ENCODE peak calls at places on chromosomes 5 and 9, in six cellular contexts. One of them, this sample, is unnamed.

GRCh38 chr9:93984860-93985259 is 29.7 kb upstream of the BARX1 start:
- DNase-seq in HTR-8/SVneo: no peak
- DNase-seq in CD8-positive, alpha-beta memory T cell: no peak
- DNase-seq in AG08396: no peak
- DNase-seq in ACHN: no peak
- DNase-seq in T-helper 9 cell: no peak
- DNase-seq in this sample: no peak

GRCh38 chr9:95494416-95495371 is 22.1 kb downstream of the PTCH1 start:
- DNase-seq in HTR-8/SVneo: no peak
- DNase-seq in CD8-positive, alpha-beta memory T cell: peak
- DNase-seq in AG08396: peak
- DNase-seq in ACHN: no peak
- DNase-seq in T-helper 9 cell: peak
- DNase-seq in this sample: no peak

GRCh38 chr9:127463891-127464290 is 12.6 kb downstream of the LRSAM1 start:
- DNase-seq in HTR-8/SVneo: no peak
- DNase-seq in CD8-positive, alpha-beta memory T cell: no peak
- DNase-seq in AG08396: peak
- DNase-seq in ACHN: no peak
- DNase-seq in T-helper 9 cell: no peak
- DNase-seq in this sample: no peak

GRCh38 chr5:41967401-41967800 is 42.3 kb downstream of the FBXO4 start:
- DNase-seq in HTR-8/SVneo: no peak
- DNase-seq in CD8-positive, alpha-beta memory T cell: no peak
- DNase-seq in AG08396: no peak
- DNase-seq in ACHN: peak
- DNase-seq in T-helper 9 cell: no peak
- DNase-seq in this sample: no peak

GRCh38 chr9:136551401-136552116 is 5.7 kb upstream of the NOTCH1 start:
- DNase-seq in HTR-8/SVneo: peak
- DNase-seq in CD8-positive, alpha-beta memory T cell: no peak
- DNase-seq in AG08396: peak
- DNase-seq in ACHN: peak
- DNase-seq in T-helper 9 cell: no peak
- DNase-seq in this sample: no peak

GRCh38 chr5:168401880-168402279 is 84.4 kb upstream of the RARS1 start:
- DNase-seq in HTR-8/SVneo: no peak
- DNase-seq in CD8-positive, alpha-beta memory T cell: no peak
- DNase-seq in AG08396: no peak
- DNase-seq in ACHN: no peak
- DNase-seq in T-helper 9 cell: no peak
- DNase-seq in this sample: no peak

GRCh38 chr9:96084289-96084688 is 208.8 kb downstream of the ERCC6L2 start:
- DNase-seq in HTR-8/SVneo: no peak
- DNase-seq in CD8-positive, alpha-beta memory T cell: no peak
- DNase-seq in AG08396: no peak
- DNase-seq in ACHN: no peak
- DNase-seq in T-helper 9 cell: no peak
- DNase-seq in this sample: no peak

GRCh38 chr5:14488697-14489096 is 92.9 kb upstream of the OTULINL start:
- DNase-seq in HTR-8/SVneo: no peak
- DNase-seq in CD8-positive, alpha-beta memory T cell: no peak
- DNase-seq in AG08396: no peak
- DNase-seq in ACHN: no peak
- DNase-seq in T-helper 9 cell: no peak
- DNase-seq in this sample: no peak

GRCh38 chr5:36602711-36603321 is 3.6 kb upstream of the SLC1A3 start:
- DNase-seq in HTR-8/SVneo: no peak
- DNase-seq in CD8-positive, alpha-beta memory T cell: no peak
- DNase-seq in AG08396: no peak
- DNase-seq in ACHN: peak
- DNase-seq in T-helper 9 cell: no peak
- DNase-seq in this sample: no peak